ENCODE peak calls at places on chromosome 19, in nine cellular contexts. S is IMR-90, W is ovary, X is body of pancreas, K is neural crest cell, I is astrocyte of the spinal cord, J is nephron progenitor cell, E is esophagus muscularis mucosa, T is heart left ventricle. F is an unnamed sample.

GRCh38 chr19:3808420-3809143 is 22.4 kb upstream of the MATK start:
- DNase-seq in E (no peak), S (no peak), K (no peak), W (no peak), J (no peak), X (no peak), I (no peak), T (peak; percentile 69), F (no peak)

GRCh38 chr19:35710784-35711723 is 6.7 kb downstream of the ZBTB32 start:
- DNase-seq in X (no peak), S (no peak), K (no peak), E (no peak), T (no peak), I (no peak), J (no peak), W (no peak), F (no peak)

GRCh38 chr19:10517760-10518443 is 655 bp upstream of the S1PR5 start:
- DNase-seq in I (no peak), S (peak; percentile 15), X (peak; percentile 38), T (peak; percentile 39), W (no peak), J (peak; percentile 69), E (no peak), K (no peak), F (no peak)

GRCh38 chr19:28596561-28597071 is 616.3 kb downstream of the UQCRFS1 start:
- DNase-seq in I (no peak), J (peak; percentile 63), K (no peak), T (no peak), S (no peak), X (peak; percentile 59), W (no peak), E (no peak), F (no peak)

GRCh38 chr19:19488875-19489690 is 26.3 kb downstream of the TSSK6 start:
- DNase-seq in S (peak; percentile 96), T (peak; percentile 77), E (peak; percentile 94), I (peak; percentile 93), J (peak; percentile 76), K (peak; percentile 55), W (peak; percentile 79), X (peak; percentile 82), F (peak; percentile 49)

GRCh38 chr19:39193785-39194184 is 3.0 kb upstream of the NCCRP1 start:
- DNase-seq in W (no peak), J (no peak), K (no peak), X (peak; percentile 91), T (no peak), I (no peak), S (no peak), E (no peak), F (no peak)

GRCh38 chr19:4550018-4550417 is 9.5 kb downstream of the SEMA6B start:
- DNase-seq in K (no peak), T (no peak), J (no peak), X (no peak), I (no peak), E (no peak), S (no peak), W (no peak), F (no peak)

GRCh38 chr19:41998246-41999020 is 4.4 kb upstream of the ATP1A3 start:
- DNase-seq in T (peak; percentile 43), K (peak; percentile 72), S (peak; percentile 39), I (no peak), W (no peak), E (no peak), J (peak; percentile 85), X (no peak), F (peak; percentile 56)

GRCh38 chr19:6611441-6611852 is 20.5 kb upstream of the CD70 start:
- DNase-seq in T (no peak), X (no peak), S (no peak), W (no peak), E (no peak), K (no peak), J (no peak), I (no peak), F (no peak)

GRCh38 chr19:56538761-56539263 is at the start of gene ZFP28:
- DNase-seq in J (peak; percentile 75), W (no peak), K (peak; percentile 50), T (peak; percentile 88), S (no peak), E (peak; percentile 93), X (no peak), I (no peak), F (peak; percentile 49)

GRCh38 chr19:6963259-6963852 is 57.9 kb downstream of the MBD3L2B start:
- DNase-seq in W (no peak), K (no peak), T (no peak), E (no peak), X (no peak), J (no peak), I (no peak), S (no peak), F (no peak)

GRCh38 chr19:6728346-6728745 is 7.9 kb upstream of the C3 start:
- DNase-seq in T (no peak), X (no peak), S (no peak), K (no peak), J (no peak), I (no peak), E (no peak), W (no peak), F (no peak)

GRCh38 chr19:3538965-3539742 is at the start of gene TEKTIP1:
- DNase-seq in W (no peak), X (no peak), K (no peak), I (no peak), J (peak; percentile 32), E (no peak), T (no peak), S (no peak), F (no peak)

GRCh38 chr19:54517483-54517882 is 14.9 kb downstream of the LAIR2 start:
- DNase-seq in J (peak; percentile 72), I (peak; percentile 17), X (peak; percentile 39), K (peak; percentile 32), T (peak; percentile 33), E (no peak), S (peak; percentile 2), W (no peak), F (no peak)

GRCh38 chr19:3954107-3954506 is 16.8 kb downstream of the DAPK3 start:
- DNase-seq in J (no peak), W (no peak), X (no peak), E (no peak), S (no peak), I (no peak), K (no peak), T (no peak), F (no peak)

GRCh38 chr19:32599736-32600157 is 18.8 kb downstream of the PDCD5 start:
- DNase-seq in W (no peak), S (peak; percentile 69), K (peak; percentile 53), J (peak; percentile 44), T (no peak), E (no peak), I (peak; percentile 71), X (peak; percentile 32), F (no peak)

GRCh38 chr19:3054972-3055740 is 7.1 kb downstream of the TLE5 start:
- DNase-seq in E (no peak), T (no peak), W (no peak), K (no peak), I (no peak), S (peak; percentile 17), X (no peak), J (no peak), F (no peak)

GRCh38 chr19:13060964-13061927 is 41.4 kb downstream of the LYL1 start:
- DNase-seq in I (peak; percentile 74), W (peak; percentile 80), T (peak; percentile 81), J (peak; percentile 94), E (no peak), K (peak; percentile 92), S (peak; percentile 69), X (peak; percentile 84), F (peak; percentile 81)

GRCh38 chr19:48403606-48404005 is 10.1 kb downstream of the GRIN2D start:
- DNase-seq in K (no peak), X (peak; percentile 41), S (peak; percentile 71), E (no peak), T (no peak), I (peak; percentile 64), W (no peak), J (no peak), F (no peak)

GRCh38 chr19:16382775-16383543 is 58.3 kb downstream of the KLF2 start:
- DNase-seq in T (peak; percentile 90), W (peak; percentile 88), S (peak; percentile 85), X (peak; percentile 74), E (peak; percentile 94), I (peak; percentile 86), K (peak; percentile 67), J (peak; percentile 84), F (peak; percentile 51)

DNA sequence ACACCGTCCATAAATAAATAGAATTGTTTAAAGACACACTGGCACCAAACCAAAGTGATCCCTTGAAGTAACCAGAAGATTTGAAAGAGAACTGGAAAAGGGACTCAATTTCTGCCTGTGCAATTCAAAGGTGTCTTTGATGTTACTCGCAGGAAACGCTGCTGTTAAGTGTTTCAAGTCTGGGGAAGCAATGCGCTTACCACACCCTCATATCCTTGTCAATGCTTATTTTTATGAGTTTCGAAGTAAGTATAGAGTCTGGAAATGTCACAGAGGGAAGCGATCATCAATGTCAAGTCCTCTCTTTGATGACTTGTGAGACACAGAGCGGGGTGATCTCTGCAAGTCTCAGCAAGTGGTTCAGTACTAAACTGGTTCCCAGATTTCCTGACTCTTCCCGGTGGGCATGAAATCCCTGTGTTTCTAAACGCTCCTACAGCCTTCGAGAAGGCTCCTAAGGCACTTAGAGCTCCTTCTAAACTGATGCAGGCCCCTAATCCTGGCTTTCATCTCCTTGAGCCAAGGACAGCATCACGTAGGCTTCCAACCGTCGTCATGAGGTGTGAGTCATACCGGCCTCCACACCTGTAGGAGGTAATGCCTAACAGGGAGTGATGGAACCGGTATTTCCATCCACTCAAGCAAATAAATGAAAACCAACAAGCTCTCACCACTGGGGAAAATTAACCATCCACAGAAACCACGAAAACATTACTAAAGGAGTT is 22.8 kb downstream of the SYDE1 start:
- DNase-seq in X (peak; percentile 53), E (no peak), S (no peak), T (no peak), K (no peak), W (no peak), I (no peak), J (no peak), F (no peak)
- TF ChIP-seq CTCF in X (no peak), E (no peak), S (no peak), T (no peak), K (no peak), W (no peak), I (no peak), J (no peak), F (no peak)

GRCh38 chr19:371501-372160 is 27.0 kb upstream of the MIER2 start:
- DNase-seq in W (no peak), K (no peak), I (no peak), T (no peak), J (no peak), S (no peak), X (no peak), E (no peak), F (peak; percentile 1)
- TF ChIP-seq CTCF in W (no peak), K (no peak), I (no peak), T (no peak), J (no peak), S (no peak), X (no peak), E (no peak), F (no peak)

GRCh38 chr19:50328257-50329145 is 676 bp downstream of the KCNC3 start:
- DNase-seq in W (no peak), S (no peak), K (no peak), I (no peak), X (peak; percentile 40), T (no peak), E (no peak), J (peak; percentile 53), F (no peak)
- TF ChIP-seq CTCF in W (no peak), S (no peak), K (peak; percentile 49), I (peak; percentile 5), X (no peak), T (peak; percentile 9), E (no peak), J (no peak), F (peak; percentile 28)

GRCh38 chr19:45693168-45693788 is 812 bp downstream of the QPCTL start:
- DNase-seq in K (peak; percentile 88), T (peak; percentile 74), E (peak; percentile 96), X (peak; percentile 83), J (peak; percentile 88), W (peak; percentile 64), S (peak; percentile 57), I (peak; percentile 63), F (peak; percentile 80)
- TF ChIP-seq CTCF in K (peak; percentile 93), T (peak; percentile 85), E (peak; percentile 89), X (peak; percentile 89), J (peak; percentile 91), W (peak; percentile 67), S (peak; percentile 84), I (peak; percentile 99), F (peak; percentile 93)